ENCODE peak calls at places on chromosomes 3 and 15, in seven cellular contexts. One of them, this sample, is unnamed.

GRCh38 chr3:53342353-53342752 is 5.0 kb downstream of the DCP1A start:
- DNase-seq in HL-60: no peak
- DNase-seq in activated CD8-positive, alpha-beta memory T cell treated with anti-CD3 and anti-CD28 coated beads for 48 hours: no peak
- DNase-seq in caudate nucleus: no peak
- DNase-seq in SW480: no peak
- DNase-seq in colonic mucosa: peak
- DNase-seq in ovary: no peak
- DNase-seq in this sample: no peak

GRCh38 chr3:36317915-36318314 is 62.4 kb upstream of the STAC start:
- DNase-seq in colonic mucosa: no peak
- DNase-seq in caudate nucleus: no peak
- DNase-seq in SW480: no peak
- DNase-seq in ovary: no peak
- DNase-seq in activated CD8-positive, alpha-beta memory T cell treated with anti-CD3 and anti-CD28 coated beads for 48 hours: no peak
- DNase-seq in HL-60: no peak
- DNase-seq in this sample: no peak

GRCh38 chr15:82852906-82853635 is 43.6 kb downstream of the WHAMM start:
- DNase-seq in activated CD8-positive, alpha-beta memory T cell treated with anti-CD3 and anti-CD28 coated beads for 48 hours: no peak
- DNase-seq in ovary: no peak
- DNase-seq in SW480: no peak
- DNase-seq in caudate nucleus: no peak
- DNase-seq in colonic mucosa: no peak
- DNase-seq in HL-60: no peak
- DNase-seq in this sample: no peak

GRCh38 chr15:94970096-94970495 is 738.7 kb downstream of the MCTP2 start:
- DNase-seq in caudate nucleus: no peak
- DNase-seq in SW480: no peak
- DNase-seq in colonic mucosa: no peak
- DNase-seq in HL-60: no peak
- DNase-seq in activated CD8-positive, alpha-beta memory T cell treated with anti-CD3 and anti-CD28 coated beads for 48 hours: no peak
- DNase-seq in ovary: no peak
- DNase-seq in this sample: no peak

GRCh38 chr3:117892991-117893390 is 1141.7 kb downstream of the IGSF11 start:
- DNase-seq in ovary: no peak
- DNase-seq in SW480: no peak
- DNase-seq in activated CD8-positive, alpha-beta memory T cell treated with anti-CD3 and anti-CD28 coated beads for 48 hours: no peak
- DNase-seq in colonic mucosa: no peak
- DNase-seq in caudate nucleus: no peak
- DNase-seq in HL-60: no peak
- DNase-seq in this sample: no peak

GRCh38 chr3:187150599-187150998 is 11.3 kb upstream of the RPL39L start:
- DNase-seq in activated CD8-positive, alpha-beta memory T cell treated with anti-CD3 and anti-CD28 coated beads for 48 hours: no peak
- DNase-seq in SW480: no peak
- DNase-seq in HL-60: peak
- DNase-seq in ovary: no peak
- DNase-seq in caudate nucleus: no peak
- DNase-seq in colonic mucosa: peak
- DNase-seq in this sample: no peak

GRCh38 chr3:52004158-52004787 is 8.6 kb upstream of the RPL29 start:
- DNase-seq in colonic mucosa: no peak
- DNase-seq in SW480: no peak
- DNase-seq in caudate nucleus: no peak
- DNase-seq in HL-60: no peak
- DNase-seq in ovary: no peak
- DNase-seq in activated CD8-positive, alpha-beta memory T cell treated with anti-CD3 and anti-CD28 coated beads for 48 hours: no peak
- DNase-seq in this sample: no peak

GRCh38 chr3:172836390-172836997 is 86.0 kb downstream of the ECT2 start:
- DNase-seq in caudate nucleus: no peak
- DNase-seq in SW480: peak
- DNase-seq in colonic mucosa: peak
- DNase-seq in HL-60: peak
- DNase-seq in activated CD8-positive, alpha-beta memory T cell treated with anti-CD3 and anti-CD28 coated beads for 48 hours: no peak
- DNase-seq in ovary: no peak
- DNase-seq in this sample: no peak

GRCh38 chr3:183224581-183224980 is 28.5 kb upstream of the B3GNT5 start:
- DNase-seq in activated CD8-positive, alpha-beta memory T cell treated with anti-CD3 and anti-CD28 coated beads for 48 hours: no peak
- DNase-seq in colonic mucosa: no peak
- DNase-seq in caudate nucleus: no peak
- DNase-seq in HL-60: no peak
- DNase-seq in ovary: no peak
- DNase-seq in SW480: no peak
- DNase-seq in this sample: no peak

GRCh38 chr15:40330368-40330836 is 6.9 kb downstream of the INAFM2 start:
- DNase-seq in activated CD8-positive, alpha-beta memory T cell treated with anti-CD3 and anti-CD28 coated beads for 48 hours: no peak
- DNase-seq in HL-60: peak
- DNase-seq in caudate nucleus: no peak
- DNase-seq in ovary: peak
- DNase-seq in SW480: no peak
- DNase-seq in colonic mucosa: no peak
- DNase-seq in this sample: peak

GRCh38 chr15:27465213-27465612 is 494.2 kb downstream of the GABRG3 start:
- DNase-seq in HL-60: no peak
- DNase-seq in caudate nucleus: no peak
- DNase-seq in colonic mucosa: no peak
- DNase-seq in ovary: no peak
- DNase-seq in activated CD8-positive, alpha-beta memory T cell treated with anti-CD3 and anti-CD28 coated beads for 48 hours: no peak
- DNase-seq in SW480: no peak
- DNase-seq in this sample: no peak

This sample was measured in posterior vena cava.